ENCODE peak calls at places on chromosome 4, in ten cellular contexts. Y is thyroid gland, P is psoas muscle, G is WERI-Rb-1, A is prostate gland, H is thoracic aorta, L is breast epithelium, C is osteoblast, O is brain microvascular endothelial cell, N is cardiac muscle cell. T is an unnamed sample. For H3K36me3, the result is how much of the 10 kb centered on the place peaks cover.

GRCh38 chr4:46649390-46649789 is 259.5 kb upstream of the GABRA2 start:
- DNase-seq in L (no peak), G (no peak), H (no peak), O (no peak), N (no peak), C (no peak), P (no peak), A (no peak), Y (no peak), T (no peak)

GRCh38 chr4:71186566-71187398 is 152.0 kb upstream of the SLC4A4 start:
- DNase-seq in L (no peak), O (no peak), G (peak), A (peak), P (peak), C (peak), H (no peak), N (peak), Y (peak), T (peak)

GRCh38 chr4:151540728-151541437 is 131.9 kb downstream of the FHIP1A start:
- DNase-seq in L (no peak), A (peak), G (no peak), N (no peak), C (peak), H (no peak), Y (no peak), O (peak), P (no peak), T (no peak)

GRCh38 chr4:102324725-102325124 is 20.6 kb downstream of the SLC39A8 start:
- DNase-seq in L (no peak), H (no peak), O (no peak), Y (no peak), N (no peak), C (no peak), G (no peak), P (no peak), A (no peak), T (no peak)

GRCh38 chr4:154911097-154911496 is 130.0 kb downstream of the RBM46 start:
- DNase-seq in L (no peak), P (no peak), A (no peak), H (no peak), C (no peak), G (no peak), O (no peak), N (peak), Y (no peak), T (no peak)

GRCh38 chr4:84878090-84878489 is 88.4 kb downstream of the WDFY3 start:
- DNase-seq in C (peak), G (no peak), L (no peak), P (no peak), A (no peak), N (no peak), H (no peak), Y (no peak), O (peak), T (no peak)

GRCh38 chr4:70671091-70671490 is 4.8 kb upstream of the JCHAIN start:
- DNase-seq in A (no peak), L (no peak), P (no peak), G (no peak), Y (no peak), C (no peak), N (no peak), O (no peak), H (no peak), T (no peak)

GRCh38 chr4:102120846-102121245 is 224.4 kb downstream of the SLC39A8 start:
- DNase-seq in C (no peak), P (no peak), L (no peak), O (no peak), G (no peak), H (no peak), A (no peak), Y (no peak), N (no peak), T (no peak)

GRCh38 chr4:6277935-6278800 is 8.5 kb downstream of the WFS1 start:
- DNase-seq in L (no peak), N (no peak), P (no peak), C (peak), H (no peak), A (no peak), Y (no peak), G (no peak), O (no peak), T (no peak)

GRCh38 chr4:749771-750666 is 44.4 kb downstream of the PCGF3 start:
- DNase-seq in H (no peak), N (no peak), O (peak), C (peak), A (no peak), G (no peak), Y (peak), L (no peak), P (peak), T (no peak)

GRCh38 chr4:77911091-77911490 is 48.5 kb downstream of the MRPL1 start:
- DNase-seq in Y (no peak), P (no peak), C (no peak), L (no peak), H (no peak), N (no peak), O (no peak), A (no peak), G (no peak), T (no peak)

GRCh38 chr4:116515959-116516358 is 569.4 kb downstream of the TRAM1L1 start:
- DNase-seq in L (no peak), A (no peak), O (no peak), H (no peak), G (no peak), Y (no peak), C (no peak), N (peak), P (no peak), T (peak)

GRCh38 chr4:88600129-88600849 is 8.0 kb downstream of the HERC3 start:
- DNase-seq in P (no peak), G (no peak), O (peak), A (no peak), N (no peak), Y (no peak), H (no peak), L (no peak), C (no peak), T (no peak)

GRCh38 chr4:55758081-55758480 is 61.5 kb upstream of the EXOC1L start:
- DNase-seq in G (no peak), L (no peak), P (no peak), O (no peak), Y (no peak), A (no peak), C (no peak), N (no peak), H (no peak), T (no peak)

GRCh38 chr4:19382993-19383392 is 868.7 kb upstream of the SLIT2 start:
- DNase-seq in O (no peak), Y (no peak), P (no peak), H (no peak), A (no peak), N (no peak), C (no peak), L (no peak), G (no peak), T (no peak)

DNA sequence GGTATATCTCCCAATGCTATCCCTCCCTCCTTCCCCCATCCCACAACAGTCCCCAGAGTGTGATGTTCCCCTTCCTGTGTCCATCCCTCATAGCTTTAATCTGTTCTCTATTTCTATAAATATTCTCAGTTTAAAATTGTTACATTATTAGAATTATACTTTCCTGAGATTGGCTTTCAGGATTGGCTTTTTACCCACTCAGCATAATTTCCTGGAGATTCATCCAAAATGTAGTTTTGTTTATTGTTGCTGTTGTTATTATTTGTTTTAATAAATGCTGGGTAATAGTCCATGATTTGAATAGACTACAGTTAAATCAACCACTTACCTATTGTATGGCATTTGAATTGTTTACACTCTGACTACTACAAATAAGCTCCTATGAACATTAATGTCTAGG is 936.4 kb downstream of the FAT4 start:
- DNase-seq in O (no peak), Y (no peak), P (no peak), H (no peak), C (no peak), A (no peak), G (no peak), N (no peak), L (no peak), T (no peak)
- TF ChIP-seq CTCF in O (no peak), Y (no peak), P (no peak), H (no peak), C (no peak), A (no peak), G (no peak), N (no peak), L (no peak), T (no peak)

GRCh38 chr4:64125354-64125753 is 283.9 kb downstream of the TECRL start:
- DNase-seq in L (no peak), A (no peak), P (no peak), O (no peak), N (no peak), Y (no peak), C (no peak), G (no peak), H (no peak), T (no peak)

DNA sequence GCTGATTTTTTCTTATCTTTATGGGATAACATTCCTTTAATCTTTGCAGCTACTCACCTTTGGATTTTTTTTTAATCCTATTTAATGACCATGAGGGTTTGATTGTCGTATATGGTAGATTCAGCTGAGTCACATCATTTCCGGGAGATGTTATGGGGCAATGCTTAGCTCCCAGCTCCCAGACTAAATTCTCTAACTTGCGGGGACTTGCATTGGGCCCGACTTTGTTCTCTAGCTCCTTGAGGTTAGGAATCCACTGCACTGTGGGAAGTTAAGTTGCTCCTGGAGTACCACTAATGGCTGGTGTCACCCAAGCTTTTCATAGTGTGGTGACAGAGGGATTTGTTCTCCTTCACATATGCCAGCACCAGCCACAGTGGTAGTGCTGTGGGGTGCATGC is 287.4 kb downstream of the TECRL start:
- DNase-seq in G (no peak), C (no peak), P (no peak), H (no peak), N (no peak), L (no peak), A (no peak), Y (no peak), O (no peak), T (no peak)
- H3K27ac ChIP-seq in G (no peak), C (no peak), P (no peak), H (no peak), N (no peak), L (no peak), A (no peak), Y (no peak), O (no peak), T (no peak)

GRCh38 chr4:169099775-169100180 is 89.7 kb upstream of the CBR4 start:
- DNase-seq in L (no peak), A (no peak), P (no peak), C (peak), G (no peak), O (peak), N (no peak), H (no peak), Y (peak), T (no peak)
- H3K36me3 ChIP-seq in L (under half), A (under half), P (under half), C (half or more), G (under half), O (under half), N (under half), H (under half), Y (under half), T (under half)

GRCh38 chr4:3471098-3471760 is 8.1 kb downstream of the DOK7 start:
- DNase-seq in A (no peak), P (peak), H (no peak), C (peak), N (no peak), O (no peak), Y (no peak), G (no peak), L (no peak), T (peak)

GRCh38 chr4:3468804-3469203 is 5.7 kb downstream of the DOK7 start:
- DNase-seq in Y (no peak), N (no peak), A (no peak), C (no peak), P (no peak), H (no peak), G (no peak), O (no peak), L (no peak), T (no peak)

GRCh38 chr4:3471886-3472285 is 8.8 kb downstream of the DOK7 start:
- DNase-seq in H (no peak), C (peak), N (no peak), G (no peak), A (no peak), P (peak), O (no peak), Y (no peak), L (no peak), T (peak)

GRCh38 chr4:3469386-3470243 is 6.5 kb downstream of the DOK7 start:
- DNase-seq in L (no peak), G (no peak), Y (no peak), O (no peak), A (no peak), N (no peak), H (no peak), P (peak), C (peak), T (no peak)

DNA sequence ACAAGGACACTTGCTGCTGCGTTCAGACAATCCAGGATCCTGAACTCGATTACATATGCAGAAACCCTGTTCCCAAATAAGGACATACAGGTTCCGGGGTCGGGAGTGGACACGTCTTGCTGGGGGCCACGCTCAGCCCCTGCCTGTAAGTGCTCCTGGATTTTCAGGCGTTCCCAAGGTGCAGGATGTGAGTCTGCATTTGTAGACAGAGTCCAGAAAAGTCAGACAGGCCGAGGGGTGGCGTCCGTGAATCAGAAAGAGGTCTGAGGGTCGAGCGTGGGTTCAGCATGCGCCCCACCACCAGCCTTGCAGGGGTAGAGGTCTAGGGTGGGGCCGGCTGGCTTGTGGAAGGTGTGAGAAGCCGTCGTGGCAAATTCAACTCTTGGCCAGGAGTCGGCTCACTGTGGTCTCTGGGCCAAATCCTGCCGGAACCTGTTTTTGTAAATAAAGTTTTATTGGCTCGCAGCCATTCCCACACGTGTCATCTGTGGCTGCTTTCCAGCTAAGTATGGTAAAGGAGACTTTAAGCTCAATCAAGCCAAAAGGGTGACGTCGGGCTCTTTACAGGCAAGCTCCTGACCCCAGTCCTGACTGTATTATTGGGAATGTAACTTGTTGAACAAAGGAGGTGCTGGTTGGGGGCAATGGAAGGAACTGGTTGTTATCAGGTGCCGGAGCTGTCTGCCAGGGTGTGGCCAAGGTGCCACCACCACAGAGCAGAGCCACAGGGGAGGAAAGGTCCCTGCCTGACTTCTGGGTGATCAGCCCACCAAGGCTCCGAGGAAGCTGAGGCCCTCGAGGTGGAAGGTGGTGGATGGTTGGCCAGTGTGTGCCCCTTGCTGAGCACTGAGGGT is 7.4 kb downstream of the DOK7 start:
- DNase-seq in N (no peak), Y (no peak), A (no peak), C (peak), H (no peak), G (no peak), O (no peak), L (no peak), P (peak), T (peak)
- TF ChIP-seq CTCF in N (no peak), Y (no peak), A (no peak), C (no peak), H (no peak), G (no peak), O (no peak), L (no peak), P (no peak), T (no peak)

GRCh38 chr4:107993969-107994368 is 4.3 kb downstream of the HADH start:
- DNase-seq in O (no peak), C (no peak), L (no peak), N (no peak), Y (no peak), G (no peak), P (no peak), H (no peak), A (no peak), T (no peak)

GRCh38 chr4:107994894-107995293 is 5.2 kb downstream of the HADH start:
- DNase-seq in A (no peak), N (no peak), Y (no peak), G (no peak), H (no peak), O (no peak), C (no peak), P (no peak), L (no peak), T (no peak)

GRCh38 chr4:107997794-107998193 is 8.1 kb downstream of the HADH start:
- DNase-seq in L (no peak), H (no peak), N (no peak), Y (no peak), A (no peak), P (no peak), O (no peak), G (no peak), C (no peak), T (no peak)

GRCh38 chr4:107999932-108000539 is 10.3 kb downstream of the HADH start:
- DNase-seq in G (no peak), N (no peak), C (no peak), Y (no peak), A (no peak), O (no peak), H (no peak), P (no peak), L (no peak), T (no peak)

DNA sequence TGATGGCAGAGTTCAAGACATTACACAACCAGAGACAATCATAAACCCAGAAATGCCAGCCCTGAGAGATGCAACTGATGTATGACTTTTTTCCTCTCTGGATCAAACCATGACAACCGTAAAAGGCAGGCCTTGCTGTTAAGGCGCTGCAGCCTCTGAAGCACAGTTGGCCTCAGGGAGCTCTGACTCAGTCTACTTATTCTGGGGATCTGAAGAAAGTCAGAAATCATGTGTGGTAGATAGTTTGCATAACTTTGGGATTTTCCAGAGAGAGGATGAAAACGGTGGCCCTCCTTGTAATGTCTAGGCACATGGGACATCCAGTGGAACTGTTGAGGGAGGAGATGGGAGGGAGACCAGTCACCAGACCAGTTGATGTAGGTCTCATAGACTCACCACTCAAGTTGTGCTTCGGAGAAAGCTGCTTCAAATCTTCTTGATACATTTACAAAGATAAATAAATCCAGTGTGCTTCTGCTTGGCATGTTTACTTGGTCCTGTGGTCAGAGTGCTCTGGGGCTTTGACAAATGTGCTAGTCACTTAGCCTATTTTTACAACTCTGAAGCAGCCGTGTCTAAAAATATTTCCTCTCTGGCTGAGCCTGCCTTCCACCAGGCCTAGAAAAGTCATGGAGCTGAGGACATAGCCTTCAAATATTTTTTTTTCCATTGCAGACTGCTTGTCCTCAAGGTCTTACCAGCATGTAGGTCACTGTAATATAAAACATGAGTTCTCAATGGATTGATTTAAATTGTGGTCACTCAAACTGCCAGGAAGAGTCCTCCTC is 7.5 kb downstream of the HADH start:
- DNase-seq in L (no peak), C (peak), O (peak), P (peak), H (no peak), Y (no peak), N (peak), A (no peak), G (no peak), T (no peak)
- H3K27ac ChIP-seq in L (peak), C (peak), O (no peak), P (peak), H (peak), Y (peak), N (peak), A (peak), G (no peak), T (peak)

GRCh38 chr4:105436414-105436813 is 37.4 kb downstream of the PPA2 start:
- DNase-seq in H (no peak), G (no peak), N (no peak), P (no peak), A (no peak), C (no peak), O (no peak), L (no peak), Y (no peak), T (no peak)
- H3K36me3 ChIP-seq in H (under half), G (under half), N (under half), P (under half), A (under half), C (under half), O (under half), L (under half), Y (under half), T (half or more)

GRCh38 chr4:37826282-37827029 is at the start of gene PGM2:
- DNase-seq in H (peak), P (peak), A (peak), C (peak), O (peak), Y (peak), N (peak), G (peak), L (peak), T (peak)
- TF ChIP-seq CTCF in H (no peak), P (no peak), A (peak), C (no peak), O (peak), Y (no peak), N (no peak), G (peak), L (no peak), T (no peak)